ENCODE peak calls at places on chromosomes 1 and 21, in nine cellular contexts. S is A549, T is OCI-LY7, P is right lobe of liver, L is fibroblast of lung, Z is kidney, B is ascending aorta, M is cardiac muscle cell, K is lower lobe of right lung. H is an unnamed sample. For H3K9me3, the result is how much of the 10 kb centered on the place peaks cover.

GRCh38 chr1:205668951-205669340 is 11.4 kb downstream of the SLC45A3 start:
- DNase-seq in P (peak), K (no peak), S (no peak), L (no peak), Z (no peak), B (no peak), M (no peak), T (peak), H (no peak)

GRCh38 chr1:26797627-26798026 is 9.9 kb downstream of the PIGV start:
- DNase-seq in S (no peak), L (no peak), Z (no peak), B (no peak), P (no peak), K (no peak), T (no peak), M (no peak), H (no peak)

GRCh38 chr21:36545776-36546511 is 66.0 kb upstream of the CLDN14 start:
- DNase-seq in P (peak), K (no peak), S (no peak), L (no peak), M (peak), B (no peak), Z (no peak), T (no peak), H (no peak)

GRCh38 chr1:234980224-234980656 is 148.4 kb downstream of the TOMM20 start:
- DNase-seq in Z (no peak), P (no peak), B (no peak), S (no peak), M (peak), K (no peak), T (no peak), L (no peak), H (no peak)

GRCh38 chr1:246280551-246280950 is 226.5 kb downstream of the SMYD3 start:
- DNase-seq in K (no peak), T (no peak), Z (no peak), B (no peak), M (peak), P (no peak), L (peak), S (peak), H (no peak)

GRCh38 chr1:202589190-202589680 is 121.0 kb downstream of the SYT2 start:
- DNase-seq in S (peak), K (no peak), P (peak), M (peak), T (peak), B (peak), Z (peak), L (peak), H (peak)

GRCh38 chr1:7264101-7264500 is 478.8 kb downstream of the CAMTA1 start:
- DNase-seq in S (no peak), Z (no peak), L (no peak), B (no peak), T (no peak), M (no peak), P (no peak), K (no peak), H (no peak)

GRCh38 chr1:32900371-32900955 is 726 bp downstream of the TMEM54 start:
- DNase-seq in M (peak), B (no peak), P (no peak), K (no peak), L (peak), Z (peak), S (no peak), T (no peak), H (no peak)

GRCh38 chr1:156101880-156102279 is 12.6 kb upstream of the LMNA start:
- DNase-seq in T (no peak), Z (no peak), S (no peak), M (no peak), P (no peak), K (no peak), L (no peak), B (no peak), H (no peak)

GRCh38 chr1:88291902-88292301 is 392.2 kb upstream of the PKN2 start:
- DNase-seq in M (no peak), L (no peak), S (no peak), B (no peak), Z (no peak), T (no peak), K (no peak), P (no peak), H (no peak)

GRCh38 chr1:218585565-218586184 is 240.5 kb downstream of the TGFB2 start:
- DNase-seq in T (no peak), S (peak), B (no peak), Z (peak), M (peak), L (peak), P (no peak), K (no peak), H (peak)

GRCh38 chr1:41486053-41486891 is 1.8 kb upstream of the EDN2 start:
- DNase-seq in M (peak), P (no peak), K (peak), T (no peak), Z (peak), L (no peak), B (no peak), S (peak), H (no peak)

GRCh38 chr1:24705260-24706073 is 39.8 kb upstream of the CLIC4 start:
- DNase-seq in L (peak), K (peak), S (peak), B (no peak), Z (peak), T (no peak), M (peak), P (peak), H (peak)

GRCh38 chr1:4062560-4062959 is 162.5 kb upstream of the C1orf174 start:
- DNase-seq in Z (no peak), L (no peak), M (no peak), S (no peak), K (no peak), T (no peak), P (no peak), B (no peak), H (no peak)

GRCh38 chr1:203361843-203362524 is 11.1 kb upstream of the FMOD start:
- DNase-seq in K (peak), M (peak), Z (no peak), L (peak), T (peak), S (peak), P (no peak), B (no peak), H (no peak)

GRCh38 chr1:27563407-27564263 is 40.3 kb downstream of the AHDC1 start:
- DNase-seq in M (no peak), T (no peak), P (peak), S (peak), K (no peak), Z (peak), B (no peak), L (peak), H (no peak)

GRCh38 chr1:246814890-246815289 is 90.7 kb downstream of the SCCPDH start:
- DNase-seq in B (no peak), T (no peak), M (no peak), K (no peak), Z (no peak), L (no peak), S (no peak), P (no peak), H (no peak)

GRCh38 chr1:156214024-156214748 is 1.4 kb downstream of the PMF1 start:
- DNase-seq in P (no peak), S (peak), T (no peak), Z (no peak), L (peak), K (no peak), M (peak), B (no peak), H (no peak)

GRCh38 chr1:227920896-227921295 is 26.8 kb downstream of the WNT9A start:
- DNase-seq in Z (peak), K (no peak), T (no peak), M (no peak), B (no peak), L (no peak), P (no peak), S (no peak), H (no peak)

GRCh38 chr1:44296067-44296466 is 59.0 kb downstream of the ERI3 start:
- DNase-seq in L (no peak), K (no peak), B (no peak), S (no peak), P (no peak), Z (no peak), T (no peak), M (no peak), H (no peak)

GRCh38 chr1:242712248-242712647 is 187.8 kb upstream of the PLD5 start:
- DNase-seq in B (no peak), P (no peak), T (no peak), L (no peak), S (no peak), M (no peak), Z (no peak), K (no peak), H (no peak)

GRCh38 chr1:224116131-224116530 is 2.2 kb downstream of the FBXO28 start:
- DNase-seq in L (peak), S (peak), T (peak), P (no peak), Z (no peak), K (no peak), B (no peak), M (peak), H (peak)

GRCh38 chr1:25045480-25046193 is 115.6 kb upstream of the RUNX3 start:
- DNase-seq in T (no peak), M (no peak), P (no peak), L (no peak), B (no peak), S (no peak), Z (no peak), K (no peak), H (no peak)

GRCh38 chr1:16184557-16185303 is 27.7 kb downstream of the ARHGEF19 start:
- DNase-seq in M (no peak), P (no peak), S (no peak), L (no peak), B (no peak), K (peak), Z (no peak), T (no peak), H (no peak)

GRCh38 chr1:37478451-37478871 is 4.1 kb downstream of the ZC3H12A start:
- DNase-seq in S (peak), Z (no peak), M (peak), L (no peak), P (peak), K (no peak), B (no peak), T (no peak), H (no peak)

GRCh38 chr1:228977307-228977706 is 242.0 kb downstream of the RHOU start:
- DNase-seq in P (no peak), L (no peak), M (no peak), B (no peak), T (no peak), Z (no peak), S (no peak), K (no peak), H (no peak)

GRCh38 chr1:15355968-15356621 is 53.6 kb upstream of the EFHD2 start:
- DNase-seq in B (no peak), T (no peak), M (no peak), K (no peak), P (no peak), L (peak), S (peak), Z (no peak), H (no peak)

GRCh38 chr1:52913537-52913936 is 8.0 kb downstream of the ECHDC2 start:
- DNase-seq in M (no peak), K (no peak), B (no peak), L (no peak), Z (no peak), T (peak), S (no peak), P (peak), H (no peak)

GRCh38 chr1:81304187-81304586 is 496.5 kb upstream of the ADGRL2 start:
- DNase-seq in P (no peak), S (no peak), K (no peak), Z (no peak), L (peak), M (peak), B (no peak), T (no peak), H (no peak)

DNA sequence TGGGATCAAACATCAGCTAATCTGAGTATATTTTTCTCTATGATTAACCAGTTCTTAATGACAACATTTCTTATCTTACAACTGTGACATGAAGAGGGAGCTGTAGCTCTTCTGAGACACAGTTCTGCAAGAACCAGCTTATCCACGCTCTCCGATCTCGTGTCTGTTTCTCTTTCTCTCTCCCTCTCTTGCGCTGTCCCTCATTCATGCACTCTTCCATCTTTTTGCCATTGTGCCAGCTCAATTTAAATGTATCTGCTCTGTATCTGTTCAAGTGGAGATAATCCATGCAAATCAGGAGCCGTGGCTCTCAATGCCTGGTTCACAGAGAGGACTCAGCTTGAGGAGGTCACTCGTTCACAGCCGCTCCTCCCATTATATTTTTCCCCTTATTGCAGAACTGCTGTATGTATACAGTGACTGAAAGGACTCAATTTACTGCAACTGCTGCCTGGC is 494.7 kb upstream of the ADGRL2 start:
- DNase-seq in B (no peak), Z (no peak), P (no peak), S (peak), M (peak), T (no peak), K (no peak), L (peak), H (peak)
- H3K4me3 ChIP-seq in B (peak), Z (peak), P (peak), S (peak), M (peak), T (no peak), K (peak), L (peak), H (peak)

DNA sequence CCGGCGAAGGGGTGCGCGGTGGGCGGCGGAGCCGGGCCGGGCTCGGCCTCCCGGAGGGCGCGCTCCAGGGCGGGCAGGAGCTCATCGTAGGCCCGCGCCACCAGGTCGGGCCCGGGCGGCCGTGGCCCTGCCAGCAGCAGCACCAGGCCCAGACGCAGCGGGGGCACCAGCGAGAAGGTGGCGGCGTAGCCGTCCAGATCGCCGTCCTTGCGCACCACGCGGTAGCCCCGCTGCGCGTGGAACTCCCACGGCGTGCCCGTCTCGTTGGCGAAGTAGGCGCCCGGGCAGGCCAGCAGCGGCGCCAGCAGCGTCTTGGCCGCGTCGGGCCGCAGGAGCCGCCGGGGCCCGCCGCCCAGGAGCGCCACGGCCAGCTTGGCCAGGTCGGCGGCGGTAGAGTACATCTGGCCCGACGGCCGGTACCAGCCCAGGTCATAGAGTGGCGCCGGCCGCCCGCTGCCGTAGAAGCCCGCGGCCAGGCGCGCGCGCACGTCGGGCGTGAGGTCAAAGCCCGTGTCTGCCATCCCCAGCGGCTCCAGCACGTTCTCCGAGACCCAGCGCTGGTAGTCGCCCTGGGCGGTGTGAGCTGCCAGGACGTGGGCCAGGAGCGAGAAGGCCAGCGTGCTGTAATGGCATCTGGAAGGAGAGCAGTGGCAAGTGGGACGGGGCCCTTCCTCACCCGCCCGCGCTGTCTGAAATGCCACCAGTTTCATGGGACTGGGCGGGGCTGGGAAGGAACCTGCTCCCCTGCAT is 19.1 kb downstream of the LACTBL1 start:
- DNase-seq in S (no peak), P (peak), L (no peak), T (no peak), Z (no peak), K (no peak), B (no peak), M (no peak), H (no peak)
- H3K9me3 ChIP-seq in S (under half), P (under half), L (under half), T (under half), Z (under half), K (under half), B (under half), M (under half), H (under half)

GRCh38 chr1:94927405-94928175 is 680 bp upstream of the CNN3 start:
- DNase-seq in L (peak), P (peak), B (no peak), K (peak), S (peak), T (no peak), M (peak), Z (no peak), H (no peak)

GRCh38 chr1:94926915-94927404 is at the start of gene CNN3:
- DNase-seq in L (peak), M (peak), B (peak), T (no peak), Z (peak), S (peak), K (peak), P (peak), H (peak)

GRCh38 chr1:94929816-94930215 is 2.9 kb upstream of the CNN3 start:
- DNase-seq in B (no peak), K (no peak), P (no peak), T (no peak), S (no peak), L (no peak), M (no peak), Z (no peak), H (no peak)

GRCh38 chr1:94929351-94929814 is 2.5 kb upstream of the CNN3 start:
- DNase-seq in P (peak), T (no peak), M (no peak), B (no peak), Z (no peak), S (no peak), L (no peak), K (no peak), H (no peak)

GRCh38 chr1:94928293-94928939 is 1.5 kb upstream of the CNN3 start:
- DNase-seq in P (no peak), Z (no peak), B (no peak), L (no peak), S (no peak), M (no peak), T (no peak), K (no peak), H (no peak)
- H3K4me3 ChIP-seq in P (peak), Z (peak), B (peak), L (peak), S (peak), M (peak), T (no peak), K (peak), H (peak)

GRCh38 chr1:79204774-79205173 is 198.2 kb upstream of the ADGRL4 start:
- DNase-seq in P (no peak), T (no peak), S (no peak), M (no peak), Z (no peak), L (no peak), B (no peak), K (no peak), H (no peak)

GRCh38 chr1:79207786-79208185 is 201.3 kb upstream of the ADGRL4 start:
- DNase-seq in Z (no peak), K (no peak), P (no peak), T (no peak), L (no peak), S (no peak), B (no peak), M (no peak), H (no peak)

DNA sequence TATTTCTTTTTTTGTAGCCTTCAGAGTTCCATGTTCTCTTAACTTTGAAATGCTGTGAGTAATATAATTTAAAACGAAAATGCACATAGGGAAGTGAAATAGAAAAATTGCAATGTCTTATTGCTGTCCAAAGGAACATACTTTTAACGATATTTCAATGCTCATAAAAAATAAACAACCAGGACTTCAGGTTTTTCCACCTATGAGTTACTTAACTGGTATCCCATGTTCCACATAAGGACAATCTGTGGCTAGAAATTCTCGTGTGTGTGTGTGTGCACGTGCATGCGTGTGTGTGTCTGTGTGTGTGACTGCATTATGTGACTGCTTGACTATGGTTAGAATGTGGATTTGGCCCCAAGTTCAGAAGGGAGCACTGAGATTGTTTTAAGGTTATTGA is 200.8 kb upstream of the ADGRL4 start:
- DNase-seq in B (no peak), L (no peak), K (no peak), P (no peak), T (no peak), Z (no peak), M (no peak), S (no peak), H (no peak)
- H3K9me3 ChIP-seq in B (under half), L (under half), K (under half), P (under half), T (under half), Z (under half), M (under half), S (under half), H (under half)

DNA sequence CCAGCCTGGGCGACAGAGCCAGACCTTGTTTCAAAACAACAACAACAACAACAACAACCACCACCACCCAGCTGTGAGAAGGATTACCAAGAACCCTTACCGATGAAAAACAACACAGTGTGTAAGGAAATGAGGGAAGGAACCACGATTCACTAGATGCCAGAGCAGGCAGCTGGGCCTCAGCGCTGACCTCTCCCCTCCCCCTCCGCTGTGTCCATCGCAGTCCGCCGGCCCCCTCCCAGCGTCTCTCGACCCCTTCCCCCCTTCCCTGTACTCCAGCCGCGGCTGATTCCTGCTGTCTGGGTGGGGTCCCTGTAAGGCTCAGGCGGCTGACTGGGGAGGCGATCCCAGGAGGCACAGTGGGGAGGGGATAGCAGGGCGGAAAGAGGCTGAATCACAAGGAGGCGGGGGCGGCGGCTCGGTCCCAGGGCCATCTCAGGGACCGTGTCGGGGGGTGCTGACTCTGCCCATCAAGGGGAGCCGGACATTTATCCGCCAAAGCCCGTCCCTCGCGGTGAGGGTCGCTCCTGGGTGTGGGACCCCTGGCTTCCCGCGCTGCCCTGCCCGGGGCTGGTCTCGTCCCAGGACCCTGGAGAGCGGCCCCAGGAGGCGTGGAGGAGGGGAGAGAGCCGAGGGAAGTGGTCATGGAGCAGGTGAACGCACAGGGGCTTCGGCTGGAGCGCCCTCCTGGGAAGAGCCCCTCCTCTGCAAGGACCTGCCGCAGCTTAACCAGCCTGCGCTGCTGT is 241.9 kb downstream of the PTPRU start:
- DNase-seq in L (no peak), M (no peak), B (no peak), S (no peak), P (no peak), Z (no peak), K (no peak), T (no peak), H (no peak)
- H3K4me3 ChIP-seq in L (no peak), M (no peak), B (no peak), S (no peak), P (no peak), Z (no peak), K (no peak), T (no peak), H (no peak)

H was measured in AG04450.